ENCODE peak calls at places on chromosomes 6 and 20, in eight cellular contexts. M is activated T-helper 1 cell treated with anti-CD3 and anti-CD28 coated beads, Interleukin-12 subunit alpha, Interleukin-12 subunit beta, Interleukin-2, Interleukin-4 antibody, amounts not matched to agents 30 ng/mL and 10 ng/mL and 1 ng/mL, durations not matched to agents 14 hours and 24 hours and 36 hours; A is GM04503; T is fibroblast of lung; Q is DMS 273 treated with DMSO at 0.1 percent for 48 hours; G is nephron progenitor cell; S is omental fat pad; U is activated CD4-positive, alpha-beta T cell treated with anti-CD3 and anti-CD28 coated beads, Interleukin-2, amount 50 U/mL, for 24 hours. X is an unnamed sample.

GRCh38 chr20:14582855-14583254 is 245.4 kb upstream of the FLRT3 start:
- DNase-seq in M (no peak), A (no peak), T (no peak), Q (no peak), G (no peak), S (no peak), U (no peak), X (no peak)

GRCh38 chr20:58514321-58515239 is 619 bp downstream of the APCDD1L start:
- DNase-seq in M (no peak), A (no peak), T (peak), Q (no peak), G (peak), S (no peak), U (no peak), X (no peak)

GRCh38 chr6:41039060-41039998 is at the start of gene UNC5CL:
- DNase-seq in M (peak), A (no peak), T (peak), Q (no peak), G (peak), S (no peak), U (peak), X (no peak)

GRCh38 chr20:32984631-32985354 is 19.4 kb downstream of the SUN5 start:
- DNase-seq in M (no peak), A (no peak), T (no peak), Q (no peak), G (no peak), S (no peak), U (no peak), X (no peak)

GRCh38 chr6:148395583-148396101 is 53.0 kb downstream of the SASH1 start:
- DNase-seq in M (no peak), A (no peak), T (no peak), Q (peak), G (no peak), S (no peak), U (no peak), X (no peak)

GRCh38 chr20:56604690-56605089 is 24.4 kb upstream of the TFAP2C start:
- DNase-seq in M (no peak), A (no peak), T (no peak), Q (no peak), G (no peak), S (no peak), U (no peak), X (no peak)

GRCh38 chr20:906703-907102 is 9.4 kb downstream of the ANGPT4 start:
- DNase-seq in M (no peak), A (no peak), T (no peak), Q (no peak), G (no peak), S (no peak), U (no peak), X (no peak)

GRCh38 chr6:147382945-147383554 is 125.4 kb upstream of the SAMD5 start:
- DNase-seq in M (no peak), A (peak), T (peak), Q (no peak), G (no peak), S (no peak), U (no peak), X (no peak)

GRCh38 chr6:126072834-126073233 is 86.5 kb downstream of the TRMT11 start:
- DNase-seq in M (no peak), A (no peak), T (no peak), Q (no peak), G (no peak), S (no peak), U (no peak), X (no peak)

GRCh38 chr6:130927305-130927704 is 100.1 kb downstream of the SMLR1 start:
- DNase-seq in M (no peak), A (no peak), T (no peak), Q (no peak), G (no peak), S (no peak), U (no peak), X (no peak)

GRCh38 chr6:168417660-168418059 is 23.3 kb upstream of the SMOC2 start:
- DNase-seq in M (no peak), A (no peak), T (no peak), Q (no peak), G (no peak), S (no peak), U (no peak), X (no peak)

GRCh38 chr6:568954-569523 is 87.9 kb downstream of the HUS1B start:
- DNase-seq in M (no peak), A (no peak), T (no peak), Q (no peak), G (no peak), S (no peak), U (no peak), X (no peak)

GRCh38 chr6:125054331-125054730 is 92.1 kb downstream of the RNF217 start:
- DNase-seq in M (no peak), A (no peak), T (no peak), Q (no peak), G (no peak), S (no peak), U (no peak), X (no peak)

GRCh38 chr6:105402090-105402980 is 547 bp downstream of the PREP start:
- DNase-seq in M (peak), A (no peak), T (peak), Q (peak), G (peak), S (no peak), U (peak), X (no peak)

GRCh38 chr6:85460154-85460950 is 10.5 kb downstream of the NT5E start:
- DNase-seq in M (no peak), A (no peak), T (no peak), Q (no peak), G (no peak), S (no peak), U (no peak), X (no peak)

GRCh38 chr6:52516943-52517342 is 59.9 kb downstream of the TRAM2 start:
- DNase-seq in M (no peak), A (no peak), T (no peak), Q (no peak), G (no peak), S (no peak), U (no peak), X (no peak)

GRCh38 chr6:81697564-81697963 is 54.9 kb downstream of the TENT5A start:
- DNase-seq in M (no peak), A (no peak), T (peak), Q (no peak), G (no peak), S (no peak), U (no peak), X (no peak)

GRCh38 chr6:71181565-71181964 is 107.0 kb upstream of the OGFRL1 start:
- DNase-seq in M (no peak), A (peak), T (peak), Q (no peak), G (no peak), S (no peak), U (no peak), X (no peak)

GRCh38 chr6:583116-583515 is 73.8 kb downstream of the HUS1B start:
- DNase-seq in M (no peak), A (no peak), T (peak), Q (no peak), G (no peak), S (no peak), U (no peak), X (no peak)

GRCh38 chr20:25485872-25486271 is 78.4 kb downstream of the GINS1 start:
- DNase-seq in M (no peak), A (no peak), T (no peak), Q (no peak), G (no peak), S (no peak), U (no peak), X (no peak)

GRCh38 chr6:112237066-112237465 is 17.3 kb downstream of the LAMA4 start:
- DNase-seq in M (no peak), A (no peak), T (no peak), Q (no peak), G (no peak), S (no peak), U (no peak), X (no peak)

GRCh38 chr6:78746457-78746856 is 120.9 kb upstream of the IRAK1BP1 start:
- DNase-seq in M (no peak), A (peak), T (peak), Q (no peak), G (no peak), S (no peak), U (no peak), X (no peak)

GRCh38 chr6:56387621-56388413 is 140.4 kb upstream of the COL21A1 start:
- DNase-seq in M (no peak), A (no peak), T (no peak), Q (no peak), G (no peak), S (no peak), U (no peak), X (no peak)

GRCh38 chr6:64679411-64679810 is 1027.6 kb downstream of the EYS start:
- DNase-seq in M (no peak), A (no peak), T (no peak), Q (no peak), G (no peak), S (no peak), U (no peak), X (no peak)

GRCh38 chr6:170087946-170088348 is 202.9 kb downstream of the DLL1 start:
- DNase-seq in M (peak), A (no peak), T (no peak), Q (no peak), G (no peak), S (peak), U (peak), X (no peak)

GRCh38 chr6:19538086-19538485 is 299.1 kb upstream of the ID4 start:
- DNase-seq in M (no peak), A (no peak), T (no peak), Q (peak), G (no peak), S (no peak), U (no peak), X (no peak)

GRCh38 chr6:40626886-40627285 is 39.7 kb upstream of the LRFN2 start:
- DNase-seq in M (no peak), A (no peak), T (no peak), Q (no peak), G (no peak), S (no peak), U (no peak), X (no peak)

GRCh38 chr6:130394238-130394637 is 28.4 kb downstream of the TMEM200A start:
- DNase-seq in M (no peak), A (no peak), T (no peak), Q (no peak), G (no peak), S (no peak), U (no peak), X (no peak)

GRCh38 chr20:33789109-33789857 is 21.9 kb upstream of the CHMP4B start:
- DNase-seq in M (no peak), A (peak), T (peak), Q (no peak), G (no peak), S (peak), U (no peak), X (no peak)

GRCh38 chr20:17971571-17972013 is 2.8 kb downstream of the MGME1 start:
- DNase-seq in M (no peak), A (no peak), T (peak), Q (no peak), G (no peak), S (no peak), U (no peak), X (no peak)